ENCODE peak calls at places on chromosome 4, in ten cellular contexts. O, U, X, A, Y, N, Q, B, T and E are unnamed samples.

GRCh38 chr4:56050584-56050983 is 101.8 kb downstream of the CEP135 start:
- DNase-seq in O (no peak), U (no peak), X (no peak), A (no peak), Y (no peak), N (no peak), Q (no peak), B (no peak), T (no peak), E (no peak)

GRCh38 chr4:37000281-37000680 is 244.3 kb upstream of the NWD2 start:
- DNase-seq in O (no peak), U (no peak), X (no peak), A (no peak), Y (no peak), N (no peak), Q (no peak), B (no peak), T (no peak), E (no peak)

GRCh38 chr4:133969202-133969873 is 232.3 kb downstream of the PABPC4L start:
- DNase-seq in O (no peak), U (peak), X (peak), A (no peak), Y (no peak), N (peak), Q (no peak), B (no peak), T (peak), E (no peak)

GRCh38 chr4:1045595-1046201 is 34.3 kb downstream of the FGFRL1 start:
- DNase-seq in O (no peak), U (no peak), X (no peak), A (no peak), Y (no peak), N (no peak), Q (no peak), B (no peak), T (no peak), E (no peak)

GRCh38 chr4:140943887-140944515 is 187.8 kb upstream of the TBC1D9 start:
- DNase-seq in O (no peak), U (no peak), X (peak), A (no peak), Y (no peak), N (peak), Q (no peak), B (no peak), T (no peak), E (no peak)

GRCh38 chr4:153258750-153259149 is 54.5 kb downstream of the TRIM2 start:
- DNase-seq in O (no peak), U (no peak), X (no peak), A (no peak), Y (no peak), N (no peak), Q (no peak), B (no peak), T (no peak), E (no peak)

GRCh38 chr4:183747380-183747779 is 88.3 kb downstream of the TRAPPC11 start:
- DNase-seq in O (no peak), U (no peak), X (no peak), A (no peak), Y (no peak), N (no peak), Q (no peak), B (no peak), T (no peak), E (no peak)

GRCh38 chr4:2462218-2462991 is 6.5 kb upstream of the RNF4 start:
- DNase-seq in O (peak), U (no peak), X (peak), A (peak), Y (peak), N (peak), Q (peak), B (peak), T (peak), E (peak)

GRCh38 chr4:156408749-156409148 is 455.1 kb upstream of the CTSO start:
- DNase-seq in O (no peak), U (no peak), X (peak), A (no peak), Y (no peak), N (no peak), Q (no peak), B (no peak), T (no peak), E (no peak)